ENCODE peak calls at places on chromosomes 16 and 17, in four cellular contexts. V is GM04504; F is HEK293T; O is activated T-cell treated with anti-CD3 and anti-CD28 coated beads, Interleukin-2, amount 50 U/mL, for 72 hours. A is an unnamed sample.

GRCh38 chr16:52548261-52549010 is 1.5 kb upstream of the TOX3 start:
- DNase-seq in F (no peak), V (no peak), O (no peak), A (no peak)

GRCh38 chr17:58575511-58575910 is 61.1 kb upstream of the MTMR4 start:
- DNase-seq in F (no peak), V (peak), O (no peak), A (no peak)

GRCh38 chr17:79812969-79813825 is 16.3 kb upstream of the CBX8 start:
- DNase-seq in V (no peak), F (peak), O (no peak), A (no peak)

GRCh38 chr17:58352843-58353719 is 1.1 kb upstream of the SUPT4H1 start:
- DNase-seq in O (peak), F (peak), V (no peak), A (no peak)

GRCh38 chr16:87860553-87861299 is 8.6 kb downstream of the SLC7A5 start:
- DNase-seq in F (no peak), V (peak), O (no peak), A (no peak)

GRCh38 chr16:87166321-87166720 is 150.9 kb downstream of the C16orf95 start:
- DNase-seq in V (no peak), O (no peak), F (no peak), A (no peak)

GRCh38 chr16:12874135-12874534 is 27.3 kb upstream of the SHISA9 start:
- DNase-seq in F (no peak), O (no peak), V (peak), A (no peak)

GRCh38 chr17:48259710-48260291 is 152.2 kb downstream of the SNX11 start:
- DNase-seq in V (no peak), O (no peak), F (no peak), A (peak)

GRCh38 chr16:9047689-9048301 is 43.6 kb upstream of the HAPSTR1 start:
- DNase-seq in V (peak), O (peak), F (peak), A (peak)

GRCh38 chr16:68408967-68409366 is 39.3 kb downstream of the SMPD3 start:
- DNase-seq in F (no peak), O (no peak), V (no peak), A (peak)

GRCh38 chr16:71927383-71927782 is 32.1 kb downstream of the IST1 start:
- DNase-seq in V (peak), F (no peak), O (no peak), A (no peak)

GRCh38 chr17:83198366-83199341 is 119.2 kb downstream of the METRNL start:
- DNase-seq in O (no peak), F (no peak), V (no peak), A (no peak)

GRCh38 chr17:39462644-39463375 is 1.5 kb downstream of the CDK12 start:
- DNase-seq in O (no peak), V (no peak), F (no peak), A (no peak)